ENCODE peak calls at places on chromosomes 11 and 22, in five cellular contexts. V is tibial nerve, C is right atrium auricular region, L is pancreas, Z is mucosa of descending colon. P is an unnamed sample.

GRCh38 chr11:207213-208176 is at the start of the genes BET1L and RIC8A:
- DNase-seq in L (peak), Z (peak), C (peak), V (peak), P (peak)

GRCh38 chr22:38186429-38186828 is 4.8 kb upstream of the PLA2G6 start:
- DNase-seq in V (no peak), L (no peak), Z (no peak), C (no peak), P (no peak)

GRCh38 chr11:29490951-29491350 is 525.9 kb downstream of the KCNA4 start:
- DNase-seq in V (no peak), C (no peak), L (no peak), Z (no peak), P (no peak)

GRCh38 chr11:62245271-62245753 is 3.3 kb downstream of the SCGB1D2 start:
- DNase-seq in L (no peak), V (no peak), Z (peak), C (no peak), P (peak)

GRCh38 chr11:61955031-61955415 is 4.9 kb downstream of the BEST1 start:
- DNase-seq in V (no peak), Z (peak), L (no peak), C (peak), P (no peak)

GRCh38 chr11:121482231-121483129 is 29.7 kb upstream of the SORL1-AS1 start:
- DNase-seq in Z (no peak), V (no peak), L (no peak), C (no peak), P (no peak)

GRCh38 chr11:16096336-16096735 is 260.0 kb downstream of the SOX6 start:
- DNase-seq in V (no peak), L (no peak), Z (no peak), C (no peak), P (no peak)

GRCh38 chr22:26433805-26434204 is 4.7 kb downstream of the ASPHD2 start:
- DNase-seq in C (no peak), L (no peak), Z (no peak), V (no peak), P (no peak)

GRCh38 chr11:73281796-73282660 is 9.9 kb downstream of the P2RY6 start:
- DNase-seq in V (no peak), L (no peak), Z (no peak), C (no peak), P (no peak)

GRCh38 chr11:78796956-78797355 is 222.3 kb upstream of the NARS2 start:
- DNase-seq in V (no peak), C (no peak), L (peak), Z (no peak), P (peak)

GRCh38 chr22:33803371-33803770 is 116.9 kb downstream of the LARGE1 start:
- DNase-seq in V (no peak), L (no peak), Z (no peak), C (no peak), P (peak)

GRCh38 chr11:42243370-42243769 is 783.9 kb upstream of the LRRC4C start:
- DNase-seq in L (no peak), C (no peak), Z (no peak), V (no peak), P (no peak)

GRCh38 chr11:103586756-103587155 is 449.7 kb upstream of the DDI1 start:
- DNase-seq in L (no peak), V (no peak), Z (no peak), C (no peak), P (no peak)

GRCh38 chr11:86805873-86806310 is 5.5 kb downstream of the PRSS23 start:
- DNase-seq in C (no peak), L (no peak), V (no peak), Z (no peak), P (no peak)

GRCh38 chr11:63672934-63673539 is 1.9 kb upstream of the ATL3 start:
- DNase-seq in Z (no peak), V (no peak), C (no peak), L (no peak), P (no peak)

GRCh38 chr11:123260511-123261211 is 65.6 kb upstream of the CLMP start:
- DNase-seq in Z (no peak), C (no peak), V (no peak), L (no peak), P (no peak)

GRCh38 chr11:114416441-114416928 is 16.0 kb downstream of the RBM7 start:
- DNase-seq in V (no peak), L (no peak), C (no peak), Z (no peak), P (peak)

GRCh38 chr11:47052165-47052564 is 115.6 kb downstream of the CSTPP1 start:
- DNase-seq in L (no peak), V (no peak), C (no peak), Z (no peak), P (no peak)

GRCh38 chr22:38314140-38314991 is 2.9 kb downstream of the CSNK1E start:
- DNase-seq in L (no peak), C (no peak), Z (no peak), V (no peak), P (no peak)

GRCh38 chr22:44391481-44392445 is 79.0 kb upstream of the SHISAL1 start:
- DNase-seq in C (no peak), V (no peak), L (no peak), Z (peak), P (no peak)

GRCh38 chr22:39343259-39344045 is 6.3 kb upstream of the SYNGR1 start:
- DNase-seq in C (no peak), V (no peak), Z (peak), L (peak), P (peak)

GRCh38 chr11:48001438-48002021 is 21.2 kb downstream of the PTPRJ start:
- DNase-seq in V (no peak), Z (no peak), L (no peak), C (no peak), P (peak)

GRCh38 chr11:2716376-2717095 is 16.7 kb upstream of the KCNQ1OT1 start:
- DNase-seq in V (no peak), L (no peak), C (no peak), Z (no peak), P (no peak)

GRCh38 chr11:10328314-10329090 is 23.6 kb downstream of the ADM start:
- DNase-seq in V (no peak), Z (no peak), C (no peak), L (no peak), P (no peak)

GRCh38 chr11:45265963-45266692 is 20.0 kb downstream of the SYT13 start:
- DNase-seq in C (no peak), Z (no peak), L (no peak), V (no peak), P (no peak)

GRCh38 chr11:45266693-45267451 is 19.3 kb downstream of the SYT13 start:
- DNase-seq in Z (peak), C (no peak), V (no peak), L (no peak), P (no peak)

GRCh38 chr11:45263773-45264172 is 22.4 kb downstream of the SYT13 start:
- DNase-seq in Z (no peak), C (no peak), L (no peak), V (no peak), P (no peak)

GRCh38 chr11:45262900-45263299 is 23.2 kb downstream of the SYT13 start:
- DNase-seq in C (no peak), L (peak), V (no peak), Z (no peak), P (no peak)

GRCh38 chr11:45264839-45265515 is 21.2 kb downstream of the SYT13 start:
- DNase-seq in Z (no peak), L (no peak), V (no peak), C (no peak), P (peak)
- H3K4me3 ChIP-seq in Z (no peak), L (no peak), V (no peak), C (no peak), P (no peak)

GRCh38 chr22:48894064-48894671 is 933.5 kb downstream of the BRD1 start:
- DNase-seq in L (no peak), C (peak), V (no peak), Z (no peak), P (no peak)
- TF ChIP-seq CTCF in L (no peak), C (no peak), V (peak), Z (no peak), P (no peak)

GRCh38 chr11:116281173-116282160 is 491.3 kb downstream of the BUD13 start:
- DNase-seq in Z (no peak), C (no peak), V (no peak), L (no peak), P (no peak)

GRCh38 chr11:116278076-116278475 is 494.7 kb downstream of the BUD13 start:
- DNase-seq in L (no peak), C (no peak), Z (no peak), V (no peak), P (no peak)

GRCh38 chr11:116275634-116276033 is 497.2 kb downstream of the BUD13 start:
- DNase-seq in Z (no peak), V (no peak), C (no peak), L (no peak), P (no peak)

GRCh38 chr11:116272181-116272789 is 500.5 kb downstream of the BUD13 start:
- DNase-seq in Z (no peak), V (no peak), C (no peak), L (no peak), P (no peak)

GRCh38 chr11:116276051-116277044 is 496.4 kb downstream of the BUD13 start:
- DNase-seq in Z (peak), L (peak), V (peak), C (peak), P (peak)
- H3K4me3 ChIP-seq in Z (no peak), L (peak), V (no peak), C (no peak), P (no peak)

GRCh38 chr11:117143871-117144476 is at the start of gene PAFAH1B2:
- DNase-seq in L (peak), V (peak), C (peak), Z (peak), P (peak)
- TF ChIP-seq CTCF in L (no peak), V (no peak), C (no peak), Z (no peak), P (no peak)

GRCh38 chr11:119120639-119121007 is 757 bp upstream of the HINFP start:
- DNase-seq in V (no peak), C (no peak), L (no peak), Z (no peak), P (peak)
- H3K4me3 ChIP-seq in V (peak), C (peak), L (peak), Z (no peak), P (peak)

DNA sequence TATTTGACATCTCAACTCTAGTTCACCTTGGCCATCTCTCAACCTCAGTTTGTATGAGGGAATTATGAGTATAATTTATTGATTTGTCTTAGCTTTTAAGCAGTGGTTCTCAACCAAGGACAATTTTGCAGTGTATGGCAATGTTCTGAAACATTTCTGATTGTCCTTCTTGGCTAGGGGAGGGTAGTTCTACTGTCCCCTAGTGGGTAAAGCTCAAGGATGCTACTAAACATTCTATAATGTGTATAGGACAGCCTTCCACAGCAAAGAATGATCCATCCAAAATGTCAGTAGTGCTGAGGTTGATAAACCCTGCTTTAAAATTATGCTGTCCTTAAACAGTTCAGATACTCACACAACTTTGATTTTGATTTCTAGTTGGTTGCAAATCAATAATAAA is 78.1 kb upstream of the ALKBH3 start:
- DNase-seq in Z (no peak), L (no peak), V (no peak), C (no peak), P (no peak)
- TF ChIP-seq CTCF in Z (no peak), L (no peak), V (no peak), C (peak), P (peak)

GRCh38 chr22:46534901-46535630 is 2.4 kb downstream of the CELSR1 start:
- DNase-seq in V (no peak), C (no peak), Z (no peak), L (no peak), P (no peak)

GRCh38 chr22:46535876-46536558 is 1.4 kb downstream of the CELSR1 start:
- DNase-seq in L (no peak), Z (no peak), C (no peak), V (no peak), P (no peak)

GRCh38 chr22:46534177-46534776 is 3.1 kb downstream of the CELSR1 start:
- DNase-seq in C (no peak), Z (no peak), L (no peak), V (no peak), P (no peak)

GRCh38 chr22:46531776-46532175 is 5.6 kb downstream of the CELSR1 start:
- DNase-seq in C (no peak), L (no peak), V (no peak), Z (no peak), P (no peak)

DNA sequence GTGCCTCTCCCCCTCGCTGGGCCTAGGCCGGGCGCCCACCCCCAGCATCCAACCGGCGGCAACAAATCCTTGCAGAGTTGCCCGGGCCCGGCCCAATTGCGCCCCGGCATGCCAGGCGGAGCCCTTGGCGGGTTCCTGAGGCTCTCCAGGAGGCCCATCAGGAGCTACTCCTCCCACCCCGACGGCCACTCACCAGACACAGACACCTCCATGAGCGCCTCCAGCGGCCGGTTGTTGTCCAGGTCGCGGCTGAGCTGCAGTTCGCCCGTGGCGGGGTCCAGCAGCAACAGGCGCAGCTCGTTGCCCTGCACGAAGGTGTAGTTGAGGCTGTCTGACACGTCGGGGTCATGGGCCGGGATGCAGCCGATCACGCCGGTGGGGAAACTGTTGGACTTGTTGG is 4.0 kb downstream of the CELSR1 start:
- DNase-seq in V (no peak), Z (no peak), C (no peak), L (no peak), P (no peak)
- H3K4me3 ChIP-seq in V (no peak), Z (no peak), C (no peak), L (no peak), P (no peak)

DNA sequence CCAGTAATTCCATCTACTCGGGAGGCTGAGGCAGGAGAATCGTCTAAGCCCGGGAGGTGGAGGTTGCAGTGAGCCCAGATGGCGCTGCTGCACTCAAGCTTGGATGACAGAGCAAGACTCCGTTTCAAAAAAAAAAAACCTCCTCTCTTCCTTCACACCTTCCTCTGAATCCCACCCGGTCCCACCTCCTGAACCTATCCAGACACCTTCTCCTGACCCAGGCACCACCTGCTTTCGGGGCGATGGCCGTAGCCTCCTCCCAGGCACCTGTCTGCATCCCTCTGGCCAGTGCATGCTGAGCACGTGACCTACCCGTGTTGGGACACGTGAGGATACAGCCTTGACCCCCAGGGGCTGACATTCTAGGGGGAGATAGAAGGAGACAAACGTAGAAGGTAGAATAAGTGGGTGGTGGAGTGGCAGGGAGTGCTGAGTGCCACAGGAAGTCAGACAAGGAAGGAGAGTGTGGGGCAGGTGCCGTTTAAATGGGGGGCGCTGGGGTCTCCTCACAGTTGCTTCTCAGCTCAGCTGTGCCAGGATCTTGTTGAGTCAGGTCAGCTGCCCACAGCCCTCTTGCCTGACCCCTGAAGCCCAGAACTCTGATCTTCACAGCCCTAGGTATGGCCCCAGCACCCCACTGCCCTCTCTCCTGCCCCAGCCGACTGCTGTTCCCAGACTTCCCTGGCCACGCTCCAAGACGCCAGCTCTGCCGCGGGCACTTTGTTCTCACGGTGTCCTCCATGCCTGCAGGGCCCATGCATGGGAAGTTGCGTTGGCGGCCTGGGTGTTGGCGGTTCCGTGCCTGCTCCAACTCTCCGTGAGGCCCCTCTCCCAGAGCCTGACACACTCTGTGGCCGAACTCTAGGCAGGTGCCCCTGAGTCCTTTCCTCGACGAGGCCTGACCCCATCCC is 1.2 kb upstream of the MIOX start:
- DNase-seq in V (no peak), C (no peak), Z (peak), L (peak), P (no peak)
- TF ChIP-seq CTCF in V (no peak), C (no peak), Z (no peak), L (no peak), P (no peak)

P was measured in astrocyte of the cerebellum.